ENCODE peak calls at places on chromosome 13, in four cellular contexts. Q is IMR-90, X is H9, O is mesendoderm. U is an unnamed sample.

GRCh38 chr13:39038569-39038898 is 278 bp downstream of the NHLRC3 start:
- DNase-seq in Q (no peak), X (no peak), O (no peak), U (no peak)

GRCh38 chr13:42728507-42729180 is 52.7 kb upstream of the FAM216B start:
- DNase-seq in Q (no peak), X (no peak), O (no peak), U (no peak)

GRCh38 chr13:44971656-44972595 is 17.3 kb downstream of the NUFIP1 start:
- DNase-seq in Q (peak; percentile 68), X (no peak), O (no peak), U (no peak)

GRCh38 chr13:48902421-48902820 is 73.3 kb upstream of the FNDC3A start:
- DNase-seq in Q (peak; percentile 19), X (peak; percentile 41), O (peak; percentile 72), U (peak; percentile 26)

GRCh38 chr13:113771709-113772331 is 12.8 kb downstream of the TMEM255B start:
- DNase-seq in Q (peak; percentile 37), X (no peak), O (no peak), U (no peak)

GRCh38 chr13:61170791-61171330 is 244.8 kb downstream of the PCDH20 start:
- DNase-seq in Q (no peak), X (no peak), O (no peak), U (no peak)

GRCh38 chr13:77330009-77330471 is 3.1 kb upstream of the MYCBP2 start:
- DNase-seq in Q (no peak), X (no peak), O (no peak), U (no peak)

GRCh38 chr13:75178436-75178835 is 303.5 kb downstream of the TBC1D4 start:
- DNase-seq in Q (no peak), X (no peak), O (no peak), U (no peak)

GRCh38 chr13:90846956-90847355 is 500.5 kb upstream of the MIR17HG start:
- DNase-seq in Q (no peak), X (no peak), O (no peak), U (no peak)

GRCh38 chr13:81197966-81198365 is 857.0 kb upstream of the SPRY2 start:
- DNase-seq in Q (no peak), X (no peak), O (no peak), U (no peak)

GRCh38 chr13:81197483-81197882 is 856.6 kb upstream of the SPRY2 start:
- DNase-seq in Q (no peak), X (no peak), O (no peak), U (no peak)

GRCh38 chr13:81194362-81194761 is 853.4 kb upstream of the SPRY2 start:
- DNase-seq in Q (no peak), X (no peak), O (peak; percentile 11), U (no peak)
- H2AK5ac ChIP-seq in Q (no peak overlapping the region), X (no peak overlapping the region), O (no peak overlapping the region), U (no peak overlapping the region)

GRCh38 chr13:30313307-30313706 is 6.0 kb upstream of the KATNAL1 start:
- DNase-seq in Q (no peak), X (no peak), O (no peak), U (no peak)
- H3K4me1 ChIP-seq in Q (peaks cover 9% of the 10 kb centered on the region), X (no peaks in the 10 kb centered on the region), O (no peaks in the 10 kb centered on the region), U (peaks cover 4% of the 10 kb centered on the region)

DNA sequence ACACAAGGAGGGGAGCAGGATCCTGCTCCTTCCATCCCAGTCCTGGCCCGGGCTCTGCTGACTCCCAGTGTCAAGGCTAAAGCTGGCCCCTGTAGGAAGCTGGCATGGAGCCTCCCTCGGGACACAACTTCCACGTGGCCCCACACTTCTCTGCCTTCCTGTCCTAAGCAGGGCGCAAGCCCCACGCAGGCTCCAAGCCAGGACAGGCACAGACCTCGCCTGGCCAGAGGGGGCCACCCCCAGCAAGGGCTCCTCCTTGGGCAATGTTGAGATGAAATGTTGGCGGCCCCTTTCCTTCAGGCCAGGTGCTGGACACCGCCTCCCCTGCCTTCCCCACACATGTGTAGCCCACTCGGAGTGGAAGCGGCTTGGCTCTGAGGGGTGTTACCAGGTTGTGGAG is 66.6 kb downstream of the COL4A1 start:
- DNase-seq in Q (no peak), X (no peak), O (no peak), U (no peak)
- H2AK5ac ChIP-seq in Q (no peak overlapping the region), X (no peak overlapping the region), O (no peak overlapping the region), U (no peak overlapping the region)

GRCh38 chr13:95253033-95253432 is 48.2 kb downstream of the ABCC4 start:
- DNase-seq in Q (no peak), X (no peak), O (no peak), U (no peak)
- H3K4me1 ChIP-seq in Q (peaks cover 18% of the 10 kb centered on the region), X (no peaks in the 10 kb centered on the region), O (peaks cover 2% of the 10 kb centered on the region), U (no peaks in the 10 kb centered on the region)

DNA sequence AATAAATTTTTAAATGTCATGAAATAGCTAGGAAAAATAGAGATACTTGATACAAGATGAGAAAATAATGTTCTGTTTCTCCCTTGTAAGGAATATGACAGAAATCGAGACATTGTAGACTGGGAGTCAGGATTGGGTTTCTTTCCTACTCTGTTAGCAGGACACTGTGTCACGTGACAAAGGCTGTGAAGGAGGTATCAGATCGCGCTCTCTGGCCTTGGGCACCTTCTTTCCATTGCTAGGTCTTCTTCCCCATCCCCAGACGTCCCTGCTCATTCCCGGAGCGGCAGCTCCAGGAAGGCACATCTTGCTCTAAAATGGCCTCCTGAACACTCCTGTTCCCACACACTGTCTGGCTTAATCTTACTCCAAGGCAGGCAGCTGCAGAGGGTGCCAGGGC is 133.4 kb downstream of the TM9SF2 start:
- DNase-seq in Q (no peak), X (no peak), O (no peak), U (no peak)
- H2AK5ac ChIP-seq in Q (no peak overlapping the region), X (no peak overlapping the region), O (no peak overlapping the region), U (no peak overlapping the region)

U was measured in neuronal stem cell.